ENCODE peak calls at places on chromosomes 2 and 18, in ten cellular contexts. One of them, this sample, is unnamed.

GRCh38 chr2:7083580-7084509 is 166.6 kb downstream of the RNF144A start:
- DNase-seq in transverse colon: no peak
- DNase-seq in GM12864: peak
- DNase-seq in BJ: no peak
- DNase-seq in body of pancreas: no peak
- DNase-seq in fibroblast of the aortic adventitia: peak
- DNase-seq in stomach: no peak
- DNase-seq in neural crest cell: no peak
- DNase-seq in left ventricle myocardium inferior: no peak
- DNase-seq in astrocyte of the spinal cord: peak
- DNase-seq in this sample: no peak

GRCh38 chr2:28390857-28391563 is 1.6 kb upstream of the FOSL2 start:
- DNase-seq in transverse colon: peak
- DNase-seq in GM12864: no peak
- DNase-seq in BJ: no peak
- DNase-seq in body of pancreas: peak
- DNase-seq in fibroblast of the aortic adventitia: no peak
- DNase-seq in stomach: peak
- DNase-seq in neural crest cell: peak
- DNase-seq in left ventricle myocardium inferior: peak
- DNase-seq in astrocyte of the spinal cord: no peak
- DNase-seq in this sample: no peak

GRCh38 chr18:58161659-58162058 is 117.6 kb downstream of the NEDD4L start:
- DNase-seq in transverse colon: peak
- DNase-seq in GM12864: no peak
- DNase-seq in BJ: no peak
- DNase-seq in body of pancreas: peak
- DNase-seq in fibroblast of the aortic adventitia: peak
- DNase-seq in stomach: no peak
- DNase-seq in neural crest cell: no peak
- DNase-seq in left ventricle myocardium inferior: no peak
- DNase-seq in astrocyte of the spinal cord: no peak
- DNase-seq in this sample: no peak

GRCh38 chr2:18402-19271 is 27.7 kb downstream of the FAM110C start:
- DNase-seq in transverse colon: no peak
- DNase-seq in GM12864: no peak
- DNase-seq in BJ: no peak
- DNase-seq in body of pancreas: no peak
- DNase-seq in fibroblast of the aortic adventitia: no peak
- DNase-seq in stomach: no peak
- DNase-seq in neural crest cell: no peak
- DNase-seq in left ventricle myocardium inferior: no peak
- DNase-seq in astrocyte of the spinal cord: no peak
- DNase-seq in this sample: no peak

GRCh38 chr2:11822746-11823411 is 76.4 kb downstream of the LPIN1 start:
- DNase-seq in transverse colon: peak
- DNase-seq in GM12864: no peak
- DNase-seq in BJ: no peak
- DNase-seq in body of pancreas: peak
- DNase-seq in fibroblast of the aortic adventitia: no peak
- DNase-seq in stomach: peak
- DNase-seq in neural crest cell: no peak
- DNase-seq in left ventricle myocardium inferior: no peak
- DNase-seq in astrocyte of the spinal cord: no peak
- DNase-seq in this sample: no peak

GRCh38 chr18:68666316-68666715 is 48.6 kb downstream of the TMX3 start:
- DNase-seq in transverse colon: no peak
- DNase-seq in GM12864: no peak
- DNase-seq in BJ: no peak
- DNase-seq in body of pancreas: no peak
- DNase-seq in fibroblast of the aortic adventitia: peak
- DNase-seq in stomach: no peak
- DNase-seq in neural crest cell: no peak
- DNase-seq in left ventricle myocardium inferior: peak
- DNase-seq in astrocyte of the spinal cord: no peak
- DNase-seq in this sample: no peak

GRCh38 chr2:81576713-81577112 is 1272.2 kb upstream of the LRRTM1 start:
- DNase-seq in transverse colon: no peak
- DNase-seq in GM12864: no peak
- DNase-seq in BJ: no peak
- DNase-seq in body of pancreas: no peak
- DNase-seq in fibroblast of the aortic adventitia: no peak
- DNase-seq in stomach: no peak
- DNase-seq in neural crest cell: no peak
- DNase-seq in left ventricle myocardium inferior: no peak
- DNase-seq in astrocyte of the spinal cord: no peak
- DNase-seq in this sample: no peak

GRCh38 chr2:73979021-73979420 is 5.7 kb upstream of the TET3 start:
- DNase-seq in transverse colon: no peak
- DNase-seq in GM12864: no peak
- DNase-seq in BJ: no peak
- DNase-seq in body of pancreas: no peak
- DNase-seq in fibroblast of the aortic adventitia: no peak
- DNase-seq in stomach: no peak
- DNase-seq in neural crest cell: no peak
- DNase-seq in left ventricle myocardium inferior: no peak
- DNase-seq in astrocyte of the spinal cord: no peak
- DNase-seq in this sample: peak

GRCh38 chr2:158060862-158061435 is 40.7 kb upstream of the UPP2 start:
- DNase-seq in transverse colon: no peak
- DNase-seq in GM12864: no peak
- DNase-seq in BJ: peak
- DNase-seq in body of pancreas: no peak
- DNase-seq in fibroblast of the aortic adventitia: peak
- DNase-seq in stomach: no peak
- DNase-seq in neural crest cell: no peak
- DNase-seq in left ventricle myocardium inferior: no peak
- DNase-seq in astrocyte of the spinal cord: peak
- DNase-seq in this sample: no peak

GRCh38 chr18:13530879-13531387 is 195.4 kb downstream of the FAM210A start:
- DNase-seq in transverse colon: peak
- DNase-seq in GM12864: no peak
- DNase-seq in BJ: peak
- DNase-seq in body of pancreas: peak
- DNase-seq in fibroblast of the aortic adventitia: peak
- DNase-seq in stomach: peak
- DNase-seq in neural crest cell: no peak
- DNase-seq in left ventricle myocardium inferior: peak
- DNase-seq in astrocyte of the spinal cord: peak
- DNase-seq in this sample: no peak

GRCh38 chr2:218777276-218777990 is 4.5 kb upstream of the CYP27A1 start:
- DNase-seq in transverse colon: no peak
- DNase-seq in GM12864: no peak
- DNase-seq in BJ: no peak
- DNase-seq in body of pancreas: no peak
- DNase-seq in fibroblast of the aortic adventitia: no peak
- DNase-seq in stomach: no peak
- DNase-seq in neural crest cell: no peak
- DNase-seq in left ventricle myocardium inferior: no peak
- DNase-seq in astrocyte of the spinal cord: no peak
- DNase-seq in this sample: no peak

GRCh38 chr2:44324971-44325426 is 36.3 kb downstream of the PREPL start:
- DNase-seq in transverse colon: no peak
- DNase-seq in GM12864: no peak
- DNase-seq in BJ: peak
- DNase-seq in body of pancreas: peak
- DNase-seq in fibroblast of the aortic adventitia: peak
- DNase-seq in stomach: no peak
- DNase-seq in neural crest cell: no peak
- DNase-seq in left ventricle myocardium inferior: peak
- DNase-seq in astrocyte of the spinal cord: peak
- DNase-seq in this sample: no peak

GRCh38 chr2:217102941-217103340 is 243.1 kb upstream of the TNP1 start:
- DNase-seq in transverse colon: no peak
- DNase-seq in GM12864: no peak
- DNase-seq in BJ: no peak
- DNase-seq in body of pancreas: no peak
- DNase-seq in fibroblast of the aortic adventitia: no peak
- DNase-seq in stomach: no peak
- DNase-seq in neural crest cell: no peak
- DNase-seq in left ventricle myocardium inferior: no peak
- DNase-seq in astrocyte of the spinal cord: peak
- DNase-seq in this sample: no peak

GRCh38 chr2:101204400-101205095 is 48.1 kb upstream of the CNOT11 start:
- DNase-seq in transverse colon: no peak
- DNase-seq in GM12864: no peak
- DNase-seq in BJ: no peak
- DNase-seq in body of pancreas: no peak
- DNase-seq in fibroblast of the aortic adventitia: peak
- DNase-seq in stomach: no peak
- DNase-seq in neural crest cell: no peak
- DNase-seq in left ventricle myocardium inferior: no peak
- DNase-seq in astrocyte of the spinal cord: peak
- DNase-seq in this sample: no peak

GRCh38 chr2:55111570-55112228 is 61.4 kb upstream of the RTN4 start:
- DNase-seq in transverse colon: peak
- DNase-seq in GM12864: no peak
- DNase-seq in BJ: peak
- DNase-seq in body of pancreas: peak
- DNase-seq in fibroblast of the aortic adventitia: peak
- DNase-seq in stomach: peak
- DNase-seq in neural crest cell: no peak
- DNase-seq in left ventricle myocardium inferior: peak
- DNase-seq in astrocyte of the spinal cord: peak
- DNase-seq in this sample: no peak

GRCh38 chr18:2723207-2723606 is 67.7 kb downstream of the SMCHD1 start:
- DNase-seq in transverse colon: no peak
- DNase-seq in GM12864: no peak
- DNase-seq in BJ: no peak
- DNase-seq in body of pancreas: no peak
- DNase-seq in fibroblast of the aortic adventitia: no peak
- DNase-seq in stomach: no peak
- DNase-seq in neural crest cell: no peak
- DNase-seq in left ventricle myocardium inferior: no peak
- DNase-seq in astrocyte of the spinal cord: no peak
- DNase-seq in this sample: no peak

GRCh38 chr2:68746408-68746807 is 11.8 kb downstream of the ARHGAP25 start:
- DNase-seq in transverse colon: no peak
- DNase-seq in GM12864: no peak
- DNase-seq in BJ: no peak
- DNase-seq in body of pancreas: no peak
- DNase-seq in fibroblast of the aortic adventitia: no peak
- DNase-seq in stomach: no peak
- DNase-seq in neural crest cell: no peak
- DNase-seq in left ventricle myocardium inferior: no peak
- DNase-seq in astrocyte of the spinal cord: no peak
- DNase-seq in this sample: no peak

GRCh38 chr18:76495435-76496199 is 575 bp upstream of the ZNF516 start:
- DNase-seq in transverse colon: peak
- DNase-seq in GM12864: no peak
- DNase-seq in BJ: no peak
- DNase-seq in body of pancreas: peak
- DNase-seq in fibroblast of the aortic adventitia: peak
- DNase-seq in stomach: no peak
- DNase-seq in neural crest cell: peak
- DNase-seq in left ventricle myocardium inferior: no peak
- DNase-seq in astrocyte of the spinal cord: peak
- DNase-seq in this sample: peak
- TF ChIP-seq CTCF in transverse colon: no peak
- TF ChIP-seq CTCF in GM12864: no peak
- TF ChIP-seq CTCF in BJ: no peak
- TF ChIP-seq CTCF in body of pancreas: no peak
- TF ChIP-seq CTCF in fibroblast of the aortic adventitia: no peak
- TF ChIP-seq CTCF in stomach: no peak
- TF ChIP-seq CTCF in neural crest cell: no peak
- TF ChIP-seq CTCF in left ventricle myocardium inferior: no peak
- TF ChIP-seq CTCF in astrocyte of the spinal cord: no peak
- TF ChIP-seq CTCF in this sample: no peak

DNA sequence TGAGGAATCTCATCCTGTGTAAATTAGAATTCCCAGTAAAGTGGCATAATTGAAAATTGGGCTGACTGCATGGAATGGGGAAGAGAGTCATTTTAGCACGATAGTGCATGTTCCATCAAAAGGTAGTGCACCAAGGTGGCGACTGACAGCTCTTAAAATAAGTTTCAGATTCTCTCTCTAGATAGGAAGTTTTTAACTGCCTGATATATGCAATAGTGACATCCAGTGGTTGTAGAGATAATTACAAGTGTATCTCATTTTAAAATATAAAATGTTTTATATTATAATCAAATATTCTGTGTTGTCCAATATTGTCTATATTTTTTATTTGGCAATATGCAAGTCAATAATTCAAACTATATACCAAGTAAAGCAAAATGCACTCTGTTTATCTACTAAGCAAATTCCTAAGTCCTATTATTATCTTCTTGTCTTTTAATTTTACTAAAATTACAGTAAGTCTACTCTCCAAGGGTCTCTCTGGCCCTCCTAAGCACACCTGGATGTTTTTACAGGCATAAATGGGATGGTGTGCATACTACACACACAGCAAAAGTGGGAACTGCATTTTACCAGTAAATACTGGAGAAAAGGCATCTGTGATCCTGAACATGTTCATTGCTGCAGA is 397.7 kb upstream of the HNRNPA3 start:
- DNase-seq in transverse colon: no peak
- DNase-seq in GM12864: peak
- DNase-seq in BJ: peak
- DNase-seq in body of pancreas: no peak
- DNase-seq in fibroblast of the aortic adventitia: peak
- DNase-seq in stomach: no peak
- DNase-seq in neural crest cell: no peak
- DNase-seq in left ventricle myocardium inferior: no peak
- DNase-seq in astrocyte of the spinal cord: peak
- DNase-seq in this sample: peak
- TF ChIP-seq CTCF in transverse colon: peak
- TF ChIP-seq CTCF in GM12864: peak
- TF ChIP-seq CTCF in BJ: peak
- TF ChIP-seq CTCF in body of pancreas: peak
- TF ChIP-seq CTCF in fibroblast of the aortic adventitia: peak
- TF ChIP-seq CTCF in stomach: no peak
- TF ChIP-seq CTCF in neural crest cell: peak
- TF ChIP-seq CTCF in left ventricle myocardium inferior: peak
- TF ChIP-seq CTCF in astrocyte of the spinal cord: peak
- TF ChIP-seq CTCF in this sample: peak

GRCh38 chr2:176129013-176129796 is at the start of gene HOXD8:
- DNase-seq in transverse colon: peak
- DNase-seq in GM12864: no peak
- DNase-seq in BJ: no peak
- DNase-seq in body of pancreas: no peak
- DNase-seq in fibroblast of the aortic adventitia: peak
- DNase-seq in stomach: no peak
- DNase-seq in neural crest cell: peak
- DNase-seq in left ventricle myocardium inferior: no peak
- DNase-seq in astrocyte of the spinal cord: peak
- DNase-seq in this sample: no peak
- TF ChIP-seq CTCF in transverse colon: peak
- TF ChIP-seq CTCF in GM12864: no peak
- TF ChIP-seq CTCF in BJ: no peak
- TF ChIP-seq CTCF in body of pancreas: no peak
- TF ChIP-seq CTCF in fibroblast of the aortic adventitia: no peak
- TF ChIP-seq CTCF in stomach: no peak
- TF ChIP-seq CTCF in neural crest cell: no peak
- TF ChIP-seq CTCF in left ventricle myocardium inferior: no peak
- TF ChIP-seq CTCF in astrocyte of the spinal cord: no peak
- TF ChIP-seq CTCF in this sample: no peak

DNA sequence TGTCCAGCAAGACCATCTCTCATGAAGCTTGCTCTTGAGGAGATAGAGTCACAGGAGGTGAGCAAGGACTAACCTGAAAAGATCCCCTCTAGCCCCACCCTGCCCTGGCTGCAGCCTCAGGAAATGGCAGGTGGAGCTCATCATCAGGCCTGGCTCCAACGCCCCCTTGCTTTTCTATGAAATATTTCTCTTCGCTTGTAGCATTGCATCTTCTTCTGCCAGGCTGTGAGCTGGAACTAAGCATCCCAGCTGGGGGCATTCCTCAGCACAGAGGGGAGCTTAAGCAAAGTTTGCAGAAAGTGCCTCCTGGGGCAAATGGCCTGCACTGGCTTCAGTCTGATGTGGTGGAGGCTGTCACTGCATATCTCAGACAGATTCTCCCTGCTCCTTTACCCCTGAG is 90.1 kb upstream of the LGALSL start:
- DNase-seq in transverse colon: no peak
- DNase-seq in GM12864: no peak
- DNase-seq in BJ: no peak
- DNase-seq in body of pancreas: no peak
- DNase-seq in fibroblast of the aortic adventitia: no peak
- DNase-seq in stomach: no peak
- DNase-seq in neural crest cell: no peak
- DNase-seq in left ventricle myocardium inferior: no peak
- DNase-seq in astrocyte of the spinal cord: no peak
- DNase-seq in this sample: no peak
- TF ChIP-seq CTCF in transverse colon: no peak
- TF ChIP-seq CTCF in GM12864: no peak
- TF ChIP-seq CTCF in BJ: no peak
- TF ChIP-seq CTCF in body of pancreas: no peak
- TF ChIP-seq CTCF in fibroblast of the aortic adventitia: no peak
- TF ChIP-seq CTCF in stomach: no peak
- TF ChIP-seq CTCF in neural crest cell: no peak
- TF ChIP-seq CTCF in left ventricle myocardium inferior: no peak
- TF ChIP-seq CTCF in astrocyte of the spinal cord: no peak
- TF ChIP-seq CTCF in this sample: no peak